ENCODE peak calls at places on chromosomes 1 and 21, in seven cellular contexts. One of them, this sample, is unnamed.

GRCh38 chr1:5681654-5682053 is 310.6 kb downstream of the NPHP4 start:
- DNase-seq in cardiac muscle cell: no peak
- DNase-seq in GM03348: no peak
- DNase-seq in foreskin fibroblast: no peak
- DNase-seq in activated naive CD4-positive, alpha-beta T cell treated with anti-CD3 and anti-CD28 coated beads for 36 hours: no peak
- DNase-seq in H54: no peak
- DNase-seq in activated T-cell treated with anti-CD3 and anti-CD28 coated beads for 24 hours: no peak
- DNase-seq in this sample: no peak

GRCh38 chr1:101996830-101997485 is at the start of gene OLFM3:
- DNase-seq in foreskin fibroblast: no peak
- DNase-seq in GM03348: peak; percentile 50
- DNase-seq in cardiac muscle cell: peak; percentile 93
- DNase-seq in H54: no peak
- DNase-seq in activated naive CD4-positive, alpha-beta T cell treated with anti-CD3 and anti-CD28 coated beads for 36 hours: no peak
- DNase-seq in activated T-cell treated with anti-CD3 and anti-CD28 coated beads for 24 hours: no peak
- DNase-seq in this sample: no peak

GRCh38 chr1:248828845-248829244 is 3.1 kb upstream of the SH3BP5L start:
- DNase-seq in GM03348: peak; percentile 49
- DNase-seq in H54: no peak
- DNase-seq in foreskin fibroblast: peak; percentile 76
- DNase-seq in activated naive CD4-positive, alpha-beta T cell treated with anti-CD3 and anti-CD28 coated beads for 36 hours: no peak
- DNase-seq in activated T-cell treated with anti-CD3 and anti-CD28 coated beads for 24 hours: no peak
- DNase-seq in cardiac muscle cell: no peak
- DNase-seq in this sample: no peak

GRCh38 chr1:246032111-246032551 is 474.9 kb downstream of the SMYD3 start:
- DNase-seq in H54: no peak
- DNase-seq in activated naive CD4-positive, alpha-beta T cell treated with anti-CD3 and anti-CD28 coated beads for 36 hours: no peak
- DNase-seq in activated T-cell treated with anti-CD3 and anti-CD28 coated beads for 24 hours: no peak
- DNase-seq in GM03348: no peak
- DNase-seq in foreskin fibroblast: no peak
- DNase-seq in cardiac muscle cell: peak; percentile 17
- DNase-seq in this sample: no peak

GRCh38 chr1:180863158-180863775 is 49.4 kb upstream of the KIAA1614 start:
- DNase-seq in activated T-cell treated with anti-CD3 and anti-CD28 coated beads for 24 hours: no peak
- DNase-seq in cardiac muscle cell: peak; percentile 49
- DNase-seq in foreskin fibroblast: peak; percentile 37
- DNase-seq in GM03348: peak; percentile 67
- DNase-seq in activated naive CD4-positive, alpha-beta T cell treated with anti-CD3 and anti-CD28 coated beads for 36 hours: peak; percentile 34
- DNase-seq in H54: no peak
- DNase-seq in this sample: no peak

GRCh38 chr1:241998412-241998921 is 431 bp downstream of the MAP1LC3C start:
- DNase-seq in foreskin fibroblast: peak; percentile 66
- DNase-seq in activated naive CD4-positive, alpha-beta T cell treated with anti-CD3 and anti-CD28 coated beads for 36 hours: peak; percentile 68
- DNase-seq in GM03348: peak; percentile 89
- DNase-seq in cardiac muscle cell: peak; percentile 61
- DNase-seq in activated T-cell treated with anti-CD3 and anti-CD28 coated beads for 24 hours: peak; percentile 26
- DNase-seq in H54: peak; percentile 67
- DNase-seq in this sample: peak; percentile 48

GRCh38 chr1:32886012-32886827 is at the start of gene HPCA:
- DNase-seq in GM03348: peak; percentile 88
- DNase-seq in H54: peak; percentile 73
- DNase-seq in activated naive CD4-positive, alpha-beta T cell treated with anti-CD3 and anti-CD28 coated beads for 36 hours: peak; percentile 57
- DNase-seq in activated T-cell treated with anti-CD3 and anti-CD28 coated beads for 24 hours: no peak
- DNase-seq in cardiac muscle cell: peak; percentile 95
- DNase-seq in foreskin fibroblast: peak; percentile 26
- DNase-seq in this sample: no peak

GRCh38 chr1:17741052-17741451 is 14.1 kb upstream of the ACTL8 start:
- DNase-seq in activated T-cell treated with anti-CD3 and anti-CD28 coated beads for 24 hours: no peak
- DNase-seq in H54: no peak
- DNase-seq in cardiac muscle cell: no peak
- DNase-seq in GM03348: no peak
- DNase-seq in foreskin fibroblast: no peak
- DNase-seq in activated naive CD4-positive, alpha-beta T cell treated with anti-CD3 and anti-CD28 coated beads for 36 hours: no peak
- DNase-seq in this sample: no peak

GRCh38 chr1:33653226-33653625 is 180.8 kb downstream of the ZSCAN20 start:
- DNase-seq in activated T-cell treated with anti-CD3 and anti-CD28 coated beads for 24 hours: no peak
- DNase-seq in activated naive CD4-positive, alpha-beta T cell treated with anti-CD3 and anti-CD28 coated beads for 36 hours: no peak
- DNase-seq in cardiac muscle cell: no peak
- DNase-seq in H54: no peak
- DNase-seq in GM03348: no peak
- DNase-seq in foreskin fibroblast: no peak
- DNase-seq in this sample: no peak

GRCh38 chr1:13505020-13505419 is 8.8 kb downstream of the LRRC38 start:
- DNase-seq in activated naive CD4-positive, alpha-beta T cell treated with anti-CD3 and anti-CD28 coated beads for 36 hours: no peak
- DNase-seq in activated T-cell treated with anti-CD3 and anti-CD28 coated beads for 24 hours: no peak
- DNase-seq in foreskin fibroblast: no peak
- DNase-seq in GM03348: no peak
- DNase-seq in H54: no peak
- DNase-seq in cardiac muscle cell: no peak
- DNase-seq in this sample: no peak

GRCh38 chr1:194548071-194548470 is 1361.7 kb upstream of the B3GALT2 start:
- DNase-seq in H54: no peak
- DNase-seq in foreskin fibroblast: no peak
- DNase-seq in cardiac muscle cell: no peak
- DNase-seq in activated T-cell treated with anti-CD3 and anti-CD28 coated beads for 24 hours: no peak
- DNase-seq in GM03348: no peak
- DNase-seq in activated naive CD4-positive, alpha-beta T cell treated with anti-CD3 and anti-CD28 coated beads for 36 hours: no peak
- DNase-seq in this sample: no peak

GRCh38 chr1:152983743-152984142 is at the start of gene SPRR1A:
- DNase-seq in GM03348: no peak
- DNase-seq in H54: no peak
- DNase-seq in activated naive CD4-positive, alpha-beta T cell treated with anti-CD3 and anti-CD28 coated beads for 36 hours: no peak
- DNase-seq in foreskin fibroblast: no peak
- DNase-seq in activated T-cell treated with anti-CD3 and anti-CD28 coated beads for 24 hours: no peak
- DNase-seq in cardiac muscle cell: no peak
- DNase-seq in this sample: no peak

GRCh38 chr21:33761104-33762036 is 119.1 kb downstream of the ITSN1 start:
- DNase-seq in foreskin fibroblast: peak; percentile 97
- DNase-seq in cardiac muscle cell: peak; percentile 6
- DNase-seq in activated T-cell treated with anti-CD3 and anti-CD28 coated beads for 24 hours: no peak
- DNase-seq in activated naive CD4-positive, alpha-beta T cell treated with anti-CD3 and anti-CD28 coated beads for 36 hours: no peak
- DNase-seq in GM03348: peak; percentile 82
- DNase-seq in H54: peak; percentile 77
- DNase-seq in this sample: no peak

GRCh38 chr1:156930483-156930882 is 10.1 kb downstream of the LRRC71 start:
- DNase-seq in H54: no peak
- DNase-seq in activated T-cell treated with anti-CD3 and anti-CD28 coated beads for 24 hours: no peak
- DNase-seq in GM03348: no peak
- DNase-seq in cardiac muscle cell: no peak
- DNase-seq in activated naive CD4-positive, alpha-beta T cell treated with anti-CD3 and anti-CD28 coated beads for 36 hours: no peak
- DNase-seq in foreskin fibroblast: no peak
- DNase-seq in this sample: no peak